ENCODE peak calls at places on chromosomes 6 and 20, in seven cellular contexts. Y is neural crest cell, J is tibial nerve, I is breast epithelium, V is AG10803, X is upper lobe of right lung, T is GM12878. C is an unnamed sample.
A peak's percentile ranks its signal among the peaks of the same experiment; 100 is the strongest.

GRCh38 chr6:108712946-108713345 is 135.3 kb upstream of the ARMC2 start:
- DNase-seq in Y (no peak), J (no peak), I (no peak), V (no peak), X (no peak), T (no peak), C (no peak)

GRCh38 chr20:39850821-39851330 is 838.2 kb downstream of the MAFB start:
- DNase-seq in Y (no peak), J (no peak), I (no peak), V (peak; percentile 26), X (no peak), T (no peak), C (no peak)

GRCh38 chr6:42820509-42821340 is 38.9 kb downstream of the BICRAL start:
- DNase-seq in Y (no peak), J (no peak), I (no peak), V (peak; percentile 77), X (no peak), T (no peak), C (no peak)

GRCh38 chr6:1535295-1535694 is 74.4 kb upstream of the FOXC1 start:
- DNase-seq in Y (no peak), J (no peak), I (no peak), V (peak; percentile 28), X (no peak), T (no peak), C (no peak)

GRCh38 chr20:15018966-15019365 is 681.6 kb upstream of the FLRT3 start:
- DNase-seq in Y (no peak), J (no peak), I (no peak), V (no peak), X (no peak), T (no peak), C (no peak)

GRCh38 chr6:117267766-117268534 is 2.6 kb downstream of the VGLL2 start:
- DNase-seq in Y (no peak), J (no peak), I (no peak), V (no peak), X (no peak), T (no peak), C (no peak)

GRCh38 chr6:134678436-134678889 is 271.4 kb downstream of the ALDH8A1 start:
- DNase-seq in Y (no peak), J (no peak), I (no peak), V (no peak), X (no peak), T (no peak), C (no peak)

GRCh38 chr20:13101276-13101675 is 92.5 kb downstream of the SPTLC3 start:
- DNase-seq in Y (no peak), J (no peak), I (no peak), V (peak; percentile 4), X (no peak), T (no peak), C (no peak)

GRCh38 chr20:21102252-21102609 is 3.9 kb downstream of the LINC00237 start:
- DNase-seq in Y (no peak), J (no peak), I (no peak), V (no peak), X (no peak), T (no peak), C (no peak)

GRCh38 chr20:2984956-2985661 is 58.3 kb upstream of the GNRH2 start:
- DNase-seq in Y (no peak), J (no peak), I (no peak), V (peak; percentile 55), X (no peak), T (no peak), C (no peak)

GRCh38 chr6:41564448-41565142 is 18.4 kb downstream of the FOXP4 start:
- DNase-seq in Y (no peak), J (no peak), I (no peak), V (no peak), X (no peak), T (no peak), C (no peak)

GRCh38 chr6:113651120-113651519 is 206.0 kb upstream of the MARCKS start:
- DNase-seq in Y (no peak), J (no peak), I (no peak), V (peak; percentile 20), X (no peak), T (no peak), C (no peak)

GRCh38 chr6:106510090-106510970 is 119.0 kb downstream of the RTN4IP1 start:
- DNase-seq in Y (peak; percentile 18), J (no peak), I (peak; percentile 66), V (no peak), X (peak; percentile 92), T (no peak), C (peak; percentile 84)

GRCh38 chr6:114327074-114327473 is 15.7 kb downstream of the HS3ST5 start:
- DNase-seq in Y (no peak), J (no peak), I (no peak), V (no peak), X (no peak), T (no peak), C (no peak)

GRCh38 chr6:4608361-4609115 is 167.7 kb upstream of the CDYL start:
- DNase-seq in Y (no peak), J (no peak), I (no peak), V (no peak), X (no peak), T (no peak), C (no peak)

GRCh38 chr6:109894181-109894580 is 83.9 kb upstream of the GPR6 start:
- DNase-seq in Y (no peak), J (no peak), I (no peak), V (no peak), X (no peak), T (peak; percentile 17), C (peak; percentile 12)

GRCh38 chr6:38876470-38876869 is 161.4 kb downstream of the DNAH8 start:
- DNase-seq in Y (no peak), J (no peak), I (no peak), V (no peak), X (no peak), T (no peak), C (no peak)

GRCh38 chr20:58567437-58567836 is 52.2 kb upstream of the APCDD1L start:
- DNase-seq in Y (no peak), J (no peak), I (no peak), V (no peak), X (no peak), T (no peak), C (no peak)

GRCh38 chr6:83862776-83863471 is 3.4 kb downstream of the CYB5R4 start:
- DNase-seq in Y (no peak), J (no peak), I (no peak), V (no peak), X (no peak), T (no peak), C (no peak)

GRCh38 chr6:78810146-78810545 is 57.2 kb upstream of the IRAK1BP1 start:
- DNase-seq in Y (peak; percentile 6), J (no peak), I (no peak), V (peak; percentile 62), X (no peak), T (no peak), C (no peak)

GRCh38 chr20:33649201-33649631 is 12.9 kb upstream of the C20orf144 start:
- DNase-seq in Y (no peak), J (no peak), I (no peak), V (peak; percentile 64), X (peak; percentile 85), T (no peak), C (no peak)

GRCh38 chr6:169885831-169886230 is 134.4 kb downstream of the ERMARD start:
- DNase-seq in Y (no peak), J (no peak), I (no peak), V (no peak), X (no peak), T (no peak), C (no peak)

GRCh38 chr6:68400396-68400795 is 234.7 kb upstream of the ADGRB3 start:
- DNase-seq in Y (no peak), J (no peak), I (no peak), V (no peak), X (no peak), T (no peak), C (no peak)
- TF ChIP-seq CTCF in Y (peak; percentile 25), J (no peak), I (no peak), V (no peak), X (no peak), T (no peak), C (peak; percentile 18)

GRCh38 chr20:57400262-57400701 is 9.1 kb downstream of the RBM38 start:
- DNase-seq in Y (no peak), J (no peak), I (no peak), V (no peak), X (no peak), T (no peak), C (peak; percentile 54)
- TF ChIP-seq CTCF in Y (no peak), J (peak; percentile 23), I (no peak), V (no peak), X (no peak), T (peak; percentile 64), C (peak; percentile 66)

GRCh38 chr20:52001999-52002666 is 189.4 kb downstream of the ZFP64 start:
- DNase-seq in Y (no peak), J (no peak), I (no peak), V (no peak), X (no peak), T (no peak), C (no peak)
- TF ChIP-seq CTCF in Y (peak; percentile 48), J (no peak), I (no peak), V (peak; percentile 39), X (no peak), T (no peak), C (no peak)

GRCh38 chr6:90214461-90214860 is 82.2 kb downstream of the BACH2 start:
- DNase-seq in Y (no peak), J (no peak), I (no peak), V (no peak), X (no peak), T (no peak), C (no peak)

GRCh38 chr6:90219168-90219985 is 77.3 kb downstream of the BACH2 start:
- DNase-seq in Y (peak; percentile 39), J (no peak), I (no peak), V (peak; percentile 92), X (no peak), T (no peak), C (no peak)

GRCh38 chr6:90217621-90218496 is 78.8 kb downstream of the BACH2 start:
- DNase-seq in Y (peak; percentile 31), J (no peak), I (no peak), V (no peak), X (peak; percentile 67), T (no peak), C (no peak)

GRCh38 chr6:90214966-90215365 is 81.7 kb downstream of the BACH2 start:
- DNase-seq in Y (no peak), J (no peak), I (no peak), V (no peak), X (no peak), T (no peak), C (no peak)

DNA sequence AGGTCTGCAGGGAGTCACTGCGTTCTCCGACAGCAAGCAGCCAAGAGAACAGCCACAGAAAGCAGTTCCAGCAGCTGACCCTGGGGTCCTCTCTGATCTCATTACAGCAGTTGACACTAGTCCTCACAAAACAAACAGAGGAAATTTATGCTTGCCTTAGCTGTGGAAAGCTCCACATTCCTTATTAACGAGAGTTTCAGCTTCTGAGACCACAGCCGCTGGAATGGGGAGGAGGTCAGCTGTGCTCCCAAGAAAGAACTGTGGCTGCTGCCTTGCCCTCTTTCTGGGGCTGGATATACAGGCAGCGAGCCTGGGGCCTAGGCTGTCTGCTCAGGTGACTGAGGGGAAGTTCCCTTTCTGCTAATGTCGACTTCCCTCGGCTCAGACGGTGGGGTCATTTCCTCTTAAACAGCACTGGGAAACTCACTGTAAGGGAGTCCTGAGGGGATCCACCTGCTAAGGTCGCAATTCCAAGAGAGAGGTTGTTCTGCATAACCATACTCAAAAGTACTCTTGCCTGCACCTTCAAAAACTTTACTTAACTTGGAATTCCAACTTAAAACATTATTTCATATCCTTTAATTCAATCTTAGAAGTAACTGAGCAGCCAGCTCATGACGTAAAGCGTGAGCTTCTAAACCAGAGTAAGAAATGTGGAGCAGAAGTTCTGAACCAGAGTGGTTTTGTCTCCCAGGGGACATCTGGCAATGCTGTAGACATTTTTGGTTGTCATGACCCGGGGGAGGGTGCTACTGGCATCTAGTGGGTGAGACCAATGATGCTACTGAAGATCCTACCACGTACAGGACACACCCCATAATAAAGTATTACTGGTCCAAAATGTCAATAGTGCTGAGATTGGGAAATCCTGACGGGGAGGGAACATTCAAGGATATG is 80.3 kb downstream of the BACH2 start:
- DNase-seq in Y (no peak), J (no peak), I (no peak), V (peak; percentile 12), X (no peak), T (no peak), C (no peak)
- TF ChIP-seq CTCF in Y (no peak), J (no peak), I (no peak), V (no peak), X (no peak), T (no peak), C (no peak)

C was measured in GM06990.